ENCODE peak calls at places on chromosomes 6 and 20, in seven cellular contexts. L is thoracic aorta, R is OCI-LY7, J is A549, O is stomach, M is psoas muscle, Z is colonic mucosa. D is an unnamed sample.

GRCh38 chr6:106874481-106874880 is 100.0 kb downstream of the CD24 start:
- DNase-seq in Z (no peak), J (no peak), M (no peak), O (no peak), R (no peak), L (no peak), D (no peak)

GRCh38 chr20:38073307-38074010 is 39.9 kb downstream of the RPRD1B start:
- DNase-seq in L (peak; percentile 65), O (peak; percentile 28), Z (peak; percentile 74), R (peak; percentile 44), M (no peak), J (no peak), D (peak; percentile 70)

GRCh38 chr20:22496817-22497216 is 87.6 kb downstream of the FOXA2 start:
- DNase-seq in Z (no peak), M (no peak), L (no peak), O (no peak), J (no peak), R (no peak), D (no peak)

GRCh38 chr6:134331255-134331654 is 13.3 kb upstream of the SGK1 start:
- DNase-seq in O (no peak), R (no peak), J (no peak), L (no peak), Z (no peak), M (no peak), D (peak; percentile 52)

GRCh38 chr6:11354019-11354418 is 121.6 kb upstream of the NEDD9 start:
- DNase-seq in J (no peak), O (no peak), L (peak; percentile 55), Z (no peak), R (no peak), M (no peak), D (no peak)

GRCh38 chr6:56532766-56533551 is 109.7 kb downstream of the DST start:
- DNase-seq in O (no peak), R (peak; percentile 67), J (no peak), L (no peak), Z (no peak), M (no peak), D (no peak)

GRCh38 chr6:108608453-108609275 is 47.9 kb downstream of the FOXO3 start:
- DNase-seq in Z (no peak), M (no peak), R (no peak), O (no peak), J (no peak), L (no peak), D (peak; percentile 61)

GRCh38 chr6:34598725-34599124 is 42.6 kb upstream of the SPDEF start:
- DNase-seq in O (no peak), Z (no peak), L (no peak), R (no peak), J (no peak), M (no peak), D (no peak)

GRCh38 chr6:109801794-109802193 is 110.7 kb downstream of the FIG4 start:
- DNase-seq in O (no peak), R (no peak), J (no peak), M (no peak), Z (no peak), L (no peak), D (no peak)

GRCh38 chr6:168455847-168456530 is 15.0 kb downstream of the SMOC2 start:
- DNase-seq in L (no peak), Z (peak; percentile 37), O (no peak), M (no peak), J (no peak), R (no peak), D (no peak)
- H3K4me3 ChIP-seq in L (no peak overlapping the region), Z (no peak overlapping the region), O (no peak overlapping the region), M (no peak overlapping the region), J (no peak overlapping the region), R (no peak overlapping the region), D (no peak overlapping the region)

GRCh38 chr20:10672579-10673127 is 1.1 kb downstream of the JAG1 start:
- DNase-seq in L (no peak), J (no peak), M (peak; percentile 74), R (peak; percentile 24), Z (peak; percentile 69), O (peak; percentile 71), D (peak; percentile 71)

GRCh38 chr20:10670521-10671220 is 3.1 kb downstream of the JAG1 start:
- DNase-seq in O (no peak), R (peak; percentile 57), Z (no peak), M (no peak), L (no peak), J (no peak), D (peak; percentile 91)

GRCh38 chr20:10669843-10670446 is 3.9 kb downstream of the JAG1 start:
- DNase-seq in L (no peak), M (no peak), R (no peak), O (no peak), J (no peak), Z (no peak), D (no peak)

GRCh38 chr20:10671850-10672578 is 1.8 kb downstream of the JAG1 start:
- DNase-seq in L (no peak), J (no peak), O (peak; percentile 75), Z (peak; percentile 78), M (peak; percentile 89), R (no peak), D (peak; percentile 45)

GRCh38 chr20:10671221-10671849 is 2.5 kb downstream of the JAG1 start:
- DNase-seq in M (no peak), L (peak; percentile 70), R (peak; percentile 28), O (peak; percentile 74), J (peak; percentile 98), Z (peak; percentile 87), D (peak; percentile 85)
- H3K4me3 ChIP-seq in M (peak overlapping the region; percentile 97), L (peak overlapping the region; percentile 96), R (peak overlapping the region; percentile 31), O (peak overlapping the region; percentile 82), J (peak overlapping the region; percentile 92), Z (peak overlapping the region; percentile 77), D (peak overlapping the region; percentile 92)

DNA sequence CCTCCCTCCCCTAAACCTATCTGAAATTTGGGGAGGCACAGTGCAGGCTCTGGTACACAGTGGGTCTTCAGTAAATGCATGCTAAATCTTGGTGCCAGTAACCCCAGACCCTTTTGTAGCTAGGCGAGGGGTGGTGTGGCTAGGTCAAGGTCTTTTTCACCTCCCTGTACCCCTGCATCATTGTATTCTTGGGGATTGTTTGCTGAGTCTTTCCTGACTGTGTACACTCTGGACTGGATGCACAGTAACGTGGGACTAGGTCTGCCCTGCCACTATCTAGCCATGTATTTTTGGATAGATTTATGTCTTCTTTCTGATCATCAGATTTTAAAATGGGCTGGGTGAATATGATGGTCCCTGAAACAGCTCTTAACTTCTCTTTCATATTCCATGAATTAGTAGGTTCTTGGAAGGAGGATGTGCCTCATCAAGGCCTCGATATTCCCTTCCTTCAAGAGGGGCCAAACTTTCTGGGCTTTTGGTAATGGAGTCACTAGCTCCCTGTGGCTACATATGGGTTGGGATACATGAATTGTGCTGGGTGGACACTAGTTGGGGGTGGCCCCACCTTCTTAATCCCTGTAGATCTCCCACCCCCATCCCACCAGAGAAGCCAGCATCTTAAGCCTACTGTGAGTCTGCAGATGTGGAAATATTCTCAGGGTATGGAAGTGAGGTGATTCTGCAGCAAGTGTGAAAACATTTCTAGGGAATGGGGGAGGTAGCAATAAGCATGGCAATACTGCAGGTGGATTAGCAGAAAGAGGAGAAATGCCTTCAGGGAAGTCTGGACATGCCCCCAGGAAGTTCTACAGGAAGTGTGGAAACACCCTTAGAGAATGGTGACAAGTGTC is 2.1 kb downstream of the TP53INP2 start:
- DNase-seq in J (no peak), M (no peak), O (no peak), L (no peak), Z (no peak), R (no peak), D (no peak)
- H3K4me3 ChIP-seq in J (no peak overlapping the region), M (no peak overlapping the region), O (no peak overlapping the region), L (no peak overlapping the region), Z (no peak overlapping the region), R (no peak overlapping the region), D (no peak overlapping the region)

GRCh38 chr20:63567132-63567381 is 7.0 kb downstream of the HELZ2 start:
- DNase-seq in J (no peak), O (no peak), Z (no peak), L (no peak), R (peak; percentile 61), M (no peak), D (peak; percentile 30)

GRCh38 chr20:63566395-63567131 is 7.5 kb downstream of the HELZ2 start:
- DNase-seq in J (no peak), M (no peak), R (no peak), O (no peak), L (no peak), Z (no peak), D (no peak)

GRCh38 chr20:63568986-63569949 is 4.8 kb downstream of the HELZ2 start:
- DNase-seq in L (no peak), R (no peak), J (no peak), Z (no peak), M (no peak), O (no peak), D (no peak)

GRCh38 chr20:63567382-63568169 is 6.5 kb downstream of the HELZ2 start:
- DNase-seq in L (no peak), M (peak; percentile 76), Z (no peak), J (no peak), R (peak; percentile 30), O (peak; percentile 59), D (peak; percentile 87)

DNA sequence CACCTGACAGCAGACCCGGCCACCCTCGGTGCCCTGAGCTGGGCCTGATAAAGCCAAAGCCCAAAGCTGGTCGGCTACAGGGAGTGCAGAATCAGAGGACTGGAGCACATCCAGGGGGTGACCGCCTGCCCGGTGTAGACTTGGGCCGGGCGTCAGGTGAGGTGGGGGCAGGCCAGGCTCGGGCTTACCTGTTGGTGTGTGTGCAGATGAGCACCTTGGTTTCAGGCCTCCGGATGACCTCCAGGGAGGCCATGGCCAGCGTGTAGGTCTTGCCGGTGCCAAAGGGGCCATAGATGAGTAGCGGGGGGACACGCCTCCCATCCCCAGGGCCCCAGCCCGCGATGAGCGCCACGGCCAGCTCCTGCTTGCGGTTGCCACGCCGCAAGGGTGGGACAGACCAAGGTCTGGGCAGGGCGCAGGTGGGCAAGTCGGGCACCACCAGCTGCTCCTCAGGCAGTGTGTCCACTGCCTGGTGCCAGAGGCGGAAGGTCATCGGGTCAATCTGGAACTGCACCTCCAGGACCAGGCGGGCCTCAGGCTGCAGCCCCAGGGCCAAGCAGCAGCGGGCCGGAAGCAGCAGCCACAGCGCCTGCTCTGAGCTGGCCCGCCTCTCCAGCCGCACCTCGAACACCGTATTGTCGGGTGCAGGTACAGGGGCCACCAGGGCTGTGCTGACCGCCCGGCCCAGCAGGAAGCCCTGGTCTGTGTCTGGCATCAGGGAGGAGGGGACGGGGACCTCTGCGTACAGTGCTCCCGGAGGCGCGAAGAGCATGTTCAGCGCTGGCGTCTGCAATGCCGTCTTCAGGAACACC is 5.7 kb downstream of the HELZ2 start:
- DNase-seq in J (no peak), M (no peak), R (no peak), Z (no peak), L (no peak), O (no peak), D (peak; percentile 47)
- H3K4me3 ChIP-seq in J (no peak overlapping the region), M (no peak overlapping the region), R (no peak overlapping the region), Z (no peak overlapping the region), L (peak overlapping the region; percentile 30), O (no peak overlapping the region), D (no peak overlapping the region)

DNA sequence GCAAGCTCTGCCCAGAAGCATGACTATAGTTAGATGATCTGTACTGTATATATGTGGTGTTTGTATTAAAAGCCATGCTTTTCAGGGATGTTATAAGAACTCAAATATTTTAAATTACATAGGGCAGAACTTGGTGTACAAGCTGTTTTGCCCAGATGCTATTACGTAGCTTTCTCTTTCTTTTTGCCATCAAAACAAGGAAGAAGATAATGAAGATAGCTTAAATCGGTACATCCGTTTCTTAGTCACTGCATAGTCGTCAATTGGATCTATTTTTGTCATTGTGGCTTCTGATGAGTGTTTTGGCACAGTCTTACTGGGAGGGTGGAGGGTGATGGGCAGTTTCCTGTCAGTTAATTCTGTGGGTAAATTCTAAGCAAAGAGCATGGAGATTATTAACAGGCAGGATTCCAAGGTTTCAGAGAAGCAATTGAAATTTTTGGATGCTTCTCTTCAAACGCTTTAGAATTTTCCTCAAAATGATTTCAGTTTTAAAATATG is 649.1 kb upstream of the GJE1 start:
- DNase-seq in M (no peak), Z (no peak), J (peak; percentile 3), O (no peak), R (peak; percentile 93), L (no peak), D (peak; percentile 90)
- H3K4me3 ChIP-seq in M (peak overlapping the region; percentile 50), Z (no peak overlapping the region), J (peak overlapping the region; percentile 20), O (no peak overlapping the region), R (peak overlapping the region; percentile 59), L (peak overlapping the region; percentile 62), D (peak overlapping the region; percentile 38)